ENCODE peak calls at places on chromosome 5, in seven cellular contexts. One of them, this sample, is unnamed.
A peak's percentile ranks its signal among the peaks of the same experiment; 100 is the strongest.

GRCh38 chr5:883475-884181 is 9.0 kb downstream of the BRD9 start:
- DNase-seq in stomach: no peak
- DNase-seq in ovary: no peak
- DNase-seq in mucosa of descending colon: no peak
- DNase-seq in mesothelial cell of epicardium: no peak
- DNase-seq in CD8-positive, alpha-beta T cell: no peak
- DNase-seq in type B pancreatic cell: no peak
- DNase-seq in this sample: no peak

GRCh38 chr5:78328585-78329173 is 31.7 kb upstream of the SCAMP1 start:
- DNase-seq in stomach: no peak
- DNase-seq in ovary: no peak
- DNase-seq in mucosa of descending colon: no peak
- DNase-seq in mesothelial cell of epicardium: no peak
- DNase-seq in CD8-positive, alpha-beta T cell: no peak
- DNase-seq in type B pancreatic cell: no peak
- DNase-seq in this sample: no peak

GRCh38 chr5:92471861-92472260 is 1088.7 kb upstream of the ARRDC3 start:
- DNase-seq in stomach: no peak
- DNase-seq in ovary: no peak
- DNase-seq in mucosa of descending colon: no peak
- DNase-seq in mesothelial cell of epicardium: no peak
- DNase-seq in CD8-positive, alpha-beta T cell: no peak
- DNase-seq in type B pancreatic cell: no peak
- DNase-seq in this sample: no peak

GRCh38 chr5:150582281-150582791 is 58.1 kb upstream of the SYNPO start:
- DNase-seq in stomach: peak; percentile 79
- DNase-seq in ovary: peak; percentile 70
- DNase-seq in mucosa of descending colon: peak; percentile 84
- DNase-seq in mesothelial cell of epicardium: peak; percentile 77
- DNase-seq in CD8-positive, alpha-beta T cell: no peak
- DNase-seq in type B pancreatic cell: no peak
- DNase-seq in this sample: no peak

GRCh38 chr5:139668064-139668880 is 20.1 kb downstream of the CXXC5 start:
- DNase-seq in stomach: peak; percentile 49
- DNase-seq in ovary: no peak
- DNase-seq in mucosa of descending colon: no peak
- DNase-seq in mesothelial cell of epicardium: no peak
- DNase-seq in CD8-positive, alpha-beta T cell: peak; percentile 42
- DNase-seq in type B pancreatic cell: no peak
- DNase-seq in this sample: peak; percentile 61

GRCh38 chr5:126043684-126044083 is 379.5 kb upstream of the GRAMD2B start:
- DNase-seq in stomach: no peak
- DNase-seq in ovary: no peak
- DNase-seq in mucosa of descending colon: no peak
- DNase-seq in mesothelial cell of epicardium: no peak
- DNase-seq in CD8-positive, alpha-beta T cell: no peak
- DNase-seq in type B pancreatic cell: no peak
- DNase-seq in this sample: no peak

GRCh38 chr5:627840-628239 is 15.7 kb downstream of the CEP72 start:
- DNase-seq in stomach: no peak
- DNase-seq in ovary: no peak
- DNase-seq in mucosa of descending colon: no peak
- DNase-seq in mesothelial cell of epicardium: no peak
- DNase-seq in CD8-positive, alpha-beta T cell: no peak
- DNase-seq in type B pancreatic cell: no peak
- DNase-seq in this sample: no peak

GRCh38 chr5:171223927-171224326 is 85.1 kb upstream of the TLX3 start:
- DNase-seq in stomach: no peak
- DNase-seq in ovary: no peak
- DNase-seq in mucosa of descending colon: no peak
- DNase-seq in mesothelial cell of epicardium: no peak
- DNase-seq in CD8-positive, alpha-beta T cell: no peak
- DNase-seq in type B pancreatic cell: no peak
- DNase-seq in this sample: no peak

GRCh38 chr5:36150676-36151433 is 832 bp downstream of the LMBRD2 start:
- DNase-seq in stomach: peak; percentile 36
- DNase-seq in ovary: no peak
- DNase-seq in mucosa of descending colon: peak; percentile 46
- DNase-seq in mesothelial cell of epicardium: no peak
- DNase-seq in CD8-positive, alpha-beta T cell: peak; percentile 52
- DNase-seq in type B pancreatic cell: no peak
- DNase-seq in this sample: peak; percentile 50

GRCh38 chr5:31981361-31981955 is 192.7 kb downstream of the GOLPH3 start:
- DNase-seq in stomach: no peak
- DNase-seq in ovary: no peak
- DNase-seq in mucosa of descending colon: no peak
- DNase-seq in mesothelial cell of epicardium: no peak
- DNase-seq in CD8-positive, alpha-beta T cell: no peak
- DNase-seq in type B pancreatic cell: no peak
- DNase-seq in this sample: no peak

GRCh38 chr5:163963881-163964280 is 458.5 kb downstream of the MAT2B start:
- DNase-seq in stomach: no peak
- DNase-seq in ovary: no peak
- DNase-seq in mucosa of descending colon: no peak
- DNase-seq in mesothelial cell of epicardium: no peak
- DNase-seq in CD8-positive, alpha-beta T cell: no peak
- DNase-seq in type B pancreatic cell: no peak
- DNase-seq in this sample: no peak

GRCh38 chr5:132064140-132064539 is 3.7 kb downstream of the IL3 start:
- DNase-seq in stomach: no peak
- DNase-seq in ovary: peak; percentile 8
- DNase-seq in mucosa of descending colon: no peak
- DNase-seq in mesothelial cell of epicardium: no peak
- DNase-seq in CD8-positive, alpha-beta T cell: no peak
- DNase-seq in type B pancreatic cell: no peak
- DNase-seq in this sample: no peak

GRCh38 chr5:138527170-138527569 is 15.9 kb downstream of the ETF1 start:
- DNase-seq in stomach: no peak
- DNase-seq in ovary: no peak
- DNase-seq in mucosa of descending colon: no peak
- DNase-seq in mesothelial cell of epicardium: no peak
- DNase-seq in CD8-positive, alpha-beta T cell: no peak
- DNase-seq in type B pancreatic cell: no peak
- DNase-seq in this sample: no peak
- TF ChIP-seq CTCF in stomach: no peak
- TF ChIP-seq CTCF in ovary: no peak
- TF ChIP-seq CTCF in mucosa of descending colon: no peak
- TF ChIP-seq CTCF in mesothelial cell of epicardium: no peak
- TF ChIP-seq CTCF in CD8-positive, alpha-beta T cell: no peak
- TF ChIP-seq CTCF in type B pancreatic cell: no peak
- TF ChIP-seq CTCF in this sample: no peak

DNA sequence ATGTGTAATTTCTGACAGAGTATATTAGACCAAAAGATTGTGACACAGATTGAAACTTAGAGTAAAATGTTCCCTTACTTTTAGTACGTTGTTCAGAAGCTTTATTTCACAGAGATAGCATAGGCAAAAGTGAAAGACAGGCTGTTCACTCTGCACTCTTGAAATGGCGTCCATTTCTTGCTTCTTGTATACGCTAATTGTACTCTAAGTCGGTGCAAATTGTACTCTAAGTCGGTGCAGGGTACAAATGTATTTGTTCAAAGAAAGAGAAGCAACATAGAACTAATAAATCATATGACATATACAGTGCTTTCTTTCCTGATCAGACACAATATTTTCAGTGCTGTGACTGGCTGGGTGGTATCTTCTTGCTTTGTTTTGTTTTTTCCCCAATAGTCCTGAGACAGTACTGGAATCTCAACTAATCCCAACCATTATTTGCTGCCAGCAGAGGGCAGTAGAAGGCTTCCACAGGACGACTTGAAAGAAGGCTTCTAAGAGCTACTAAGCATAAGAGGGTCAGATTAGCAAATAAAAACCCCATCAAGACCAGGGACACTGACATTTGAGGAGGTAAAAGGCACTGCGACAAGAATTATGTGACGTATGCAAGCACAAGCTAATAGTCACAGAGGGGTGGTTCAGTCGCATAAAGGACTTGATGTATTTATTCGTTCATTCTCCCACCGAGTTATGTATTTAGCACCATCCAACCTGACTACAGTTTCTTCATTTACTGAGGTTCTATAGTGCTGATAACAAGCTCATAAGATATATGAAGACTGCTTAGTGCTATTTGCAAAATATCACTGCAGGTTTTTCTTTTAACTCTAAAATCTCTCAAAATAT is 831.8 kb downstream of the TAF11L14 start:
- DNase-seq in stomach: peak; percentile 49
- DNase-seq in ovary: no peak
- DNase-seq in mucosa of descending colon: no peak
- DNase-seq in mesothelial cell of epicardium: peak; percentile 55
- DNase-seq in CD8-positive, alpha-beta T cell: no peak
- DNase-seq in type B pancreatic cell: no peak
- DNase-seq in this sample: peak; percentile 39
- TF ChIP-seq CTCF in stomach: no peak
- TF ChIP-seq CTCF in ovary: no peak
- TF ChIP-seq CTCF in mucosa of descending colon: no peak
- TF ChIP-seq CTCF in mesothelial cell of epicardium: peak; percentile 47
- TF ChIP-seq CTCF in CD8-positive, alpha-beta T cell: no peak
- TF ChIP-seq CTCF in type B pancreatic cell: peak; percentile 78
- TF ChIP-seq CTCF in this sample: peak; percentile 86

GRCh38 chr5:113680534-113680933 is 167.0 kb downstream of the YTHDC2 start:
- DNase-seq in stomach: no peak
- DNase-seq in ovary: no peak
- DNase-seq in mucosa of descending colon: no peak
- DNase-seq in mesothelial cell of epicardium: no peak
- DNase-seq in CD8-positive, alpha-beta T cell: no peak
- DNase-seq in type B pancreatic cell: no peak
- DNase-seq in this sample: no peak

GRCh38 chr5:113678202-113678601 is 164.7 kb downstream of the YTHDC2 start:
- DNase-seq in stomach: no peak
- DNase-seq in ovary: no peak
- DNase-seq in mucosa of descending colon: no peak
- DNase-seq in mesothelial cell of epicardium: no peak
- DNase-seq in CD8-positive, alpha-beta T cell: no peak
- DNase-seq in type B pancreatic cell: no peak
- DNase-seq in this sample: no peak

GRCh38 chr5:113675166-113675565 is 161.7 kb downstream of the YTHDC2 start:
- DNase-seq in stomach: no peak
- DNase-seq in ovary: no peak
- DNase-seq in mucosa of descending colon: no peak
- DNase-seq in mesothelial cell of epicardium: no peak
- DNase-seq in CD8-positive, alpha-beta T cell: no peak
- DNase-seq in type B pancreatic cell: no peak
- DNase-seq in this sample: no peak

GRCh38 chr5:113682497-113683136 is 169.1 kb downstream of the YTHDC2 start:
- DNase-seq in stomach: no peak
- DNase-seq in ovary: no peak
- DNase-seq in mucosa of descending colon: no peak
- DNase-seq in mesothelial cell of epicardium: no peak
- DNase-seq in CD8-positive, alpha-beta T cell: no peak
- DNase-seq in type B pancreatic cell: no peak
- DNase-seq in this sample: no peak

DNA sequence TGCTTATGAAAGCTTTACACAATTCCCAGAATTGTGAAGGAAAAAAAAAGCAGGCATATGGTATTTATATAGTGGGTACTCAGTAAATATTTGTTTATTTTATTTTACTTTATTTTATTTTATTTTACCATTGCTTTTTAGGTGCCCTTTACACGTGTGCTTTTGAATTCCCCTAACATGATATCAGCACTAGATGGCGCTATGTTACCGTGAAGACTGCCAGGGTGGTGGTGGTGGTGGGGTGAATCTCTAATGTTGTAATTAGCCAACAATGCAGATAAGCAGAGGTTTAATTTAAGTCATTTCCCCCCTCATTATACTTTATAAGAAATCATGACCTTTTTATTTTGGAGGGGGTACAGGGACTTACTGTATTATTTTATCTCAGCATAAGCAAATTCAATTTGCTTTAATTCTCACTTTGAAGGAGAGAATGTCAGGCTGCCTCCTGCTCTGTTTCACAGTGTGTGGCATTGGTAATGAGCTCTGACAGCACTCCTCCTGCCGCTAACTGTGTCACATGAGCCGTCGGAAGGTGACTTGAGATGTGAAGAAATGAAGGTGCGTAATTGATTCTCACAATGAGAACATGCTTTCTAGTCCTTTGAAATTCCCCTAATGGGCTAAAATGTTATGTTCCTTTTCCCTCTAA is 165.6 kb downstream of the YTHDC2 start:
- DNase-seq in stomach: no peak
- DNase-seq in ovary: no peak
- DNase-seq in mucosa of descending colon: no peak
- DNase-seq in mesothelial cell of epicardium: peak; percentile 54
- DNase-seq in CD8-positive, alpha-beta T cell: no peak
- DNase-seq in type B pancreatic cell: no peak
- DNase-seq in this sample: peak; percentile 32
- TF ChIP-seq CTCF in stomach: peak; percentile 39
- TF ChIP-seq CTCF in ovary: peak; percentile 14
- TF ChIP-seq CTCF in mucosa of descending colon: peak; percentile 36
- TF ChIP-seq CTCF in mesothelial cell of epicardium: peak; percentile 82
- TF ChIP-seq CTCF in CD8-positive, alpha-beta T cell: peak; percentile 24
- TF ChIP-seq CTCF in type B pancreatic cell: peak; percentile 94
- TF ChIP-seq CTCF in this sample: peak; percentile 75

GRCh38 chr5:141223112-141223783 is at the start of gene PCDHB14:
- DNase-seq in stomach: no peak
- DNase-seq in ovary: no peak
- DNase-seq in mucosa of descending colon: no peak
- DNase-seq in mesothelial cell of epicardium: no peak
- DNase-seq in CD8-positive, alpha-beta T cell: no peak
- DNase-seq in type B pancreatic cell: no peak
- DNase-seq in this sample: no peak
- TF ChIP-seq CTCF in stomach: no peak
- TF ChIP-seq CTCF in ovary: no peak
- TF ChIP-seq CTCF in mucosa of descending colon: no peak
- TF ChIP-seq CTCF in mesothelial cell of epicardium: no peak
- TF ChIP-seq CTCF in CD8-positive, alpha-beta T cell: no peak
- TF ChIP-seq CTCF in type B pancreatic cell: peak; percentile 69
- TF ChIP-seq CTCF in this sample: no peak